ENCODE peak calls at places on chromosomes 11 and 22, in ten cellular contexts. One of them, this sample, is unnamed. For H3K9me3 and H3K27me3, the result is how much of the 10 kb centered on the place peaks cover.

GRCh38 chr11:111912535-111912934 is at the start of gene HSPB2:
- DNase-seq in HCT116: no peak
- DNase-seq in GM23248: peak
- DNase-seq in tibial artery: peak
- DNase-seq in AG04450: no peak
- DNase-seq in mammary epithelial cell: no peak
- DNase-seq in heart left ventricle: peak
- DNase-seq in neuronal stem cell: no peak
- DNase-seq in CD8-positive, alpha-beta memory T cell: no peak
- DNase-seq in naive thymus-derived CD4-positive, alpha-beta T cell: no peak
- DNase-seq in this sample: no peak

GRCh38 chr11:10390375-10390774 is 64.7 kb upstream of the AMPD3 start:
- DNase-seq in CD8-positive, alpha-beta memory T cell: no peak
- DNase-seq in mammary epithelial cell: no peak
- DNase-seq in naive thymus-derived CD4-positive, alpha-beta T cell: no peak
- DNase-seq in AG04450: no peak
- DNase-seq in tibial artery: no peak
- DNase-seq in HCT116: no peak
- DNase-seq in heart left ventricle: no peak
- DNase-seq in GM23248: peak
- DNase-seq in neuronal stem cell: no peak
- DNase-seq in this sample: no peak

GRCh38 chr11:112989198-112989597 is 28.0 kb downstream of the NCAM1 start:
- DNase-seq in AG04450: no peak
- DNase-seq in HCT116: no peak
- DNase-seq in CD8-positive, alpha-beta memory T cell: no peak
- DNase-seq in mammary epithelial cell: no peak
- DNase-seq in GM23248: no peak
- DNase-seq in neuronal stem cell: no peak
- DNase-seq in naive thymus-derived CD4-positive, alpha-beta T cell: no peak
- DNase-seq in heart left ventricle: no peak
- DNase-seq in tibial artery: no peak
- DNase-seq in this sample: no peak

GRCh38 chr11:38131535-38131934 is 1533.5 kb upstream of the RAG2 start:
- DNase-seq in neuronal stem cell: no peak
- DNase-seq in tibial artery: no peak
- DNase-seq in naive thymus-derived CD4-positive, alpha-beta T cell: no peak
- DNase-seq in HCT116: no peak
- DNase-seq in CD8-positive, alpha-beta memory T cell: no peak
- DNase-seq in GM23248: no peak
- DNase-seq in heart left ventricle: no peak
- DNase-seq in mammary epithelial cell: no peak
- DNase-seq in AG04450: no peak
- DNase-seq in this sample: no peak

GRCh38 chr11:85768473-85769146 is 42.3 kb downstream of the SYTL2 start:
- DNase-seq in CD8-positive, alpha-beta memory T cell: no peak
- DNase-seq in neuronal stem cell: no peak
- DNase-seq in naive thymus-derived CD4-positive, alpha-beta T cell: no peak
- DNase-seq in AG04450: no peak
- DNase-seq in HCT116: no peak
- DNase-seq in GM23248: no peak
- DNase-seq in tibial artery: no peak
- DNase-seq in mammary epithelial cell: no peak
- DNase-seq in heart left ventricle: no peak
- DNase-seq in this sample: no peak

GRCh38 chr11:113465786-113466185 is 9.4 kb downstream of the DRD2 start:
- DNase-seq in naive thymus-derived CD4-positive, alpha-beta T cell: no peak
- DNase-seq in GM23248: no peak
- DNase-seq in HCT116: no peak
- DNase-seq in CD8-positive, alpha-beta memory T cell: no peak
- DNase-seq in mammary epithelial cell: peak
- DNase-seq in neuronal stem cell: no peak
- DNase-seq in tibial artery: no peak
- DNase-seq in heart left ventricle: no peak
- DNase-seq in AG04450: no peak
- DNase-seq in this sample: no peak

GRCh38 chr11:81203876-81204275 is 1529.8 kb downstream of the FAM181B start:
- DNase-seq in naive thymus-derived CD4-positive, alpha-beta T cell: no peak
- DNase-seq in HCT116: no peak
- DNase-seq in tibial artery: no peak
- DNase-seq in CD8-positive, alpha-beta memory T cell: no peak
- DNase-seq in mammary epithelial cell: no peak
- DNase-seq in heart left ventricle: no peak
- DNase-seq in neuronal stem cell: no peak
- DNase-seq in GM23248: no peak
- DNase-seq in AG04450: no peak
- DNase-seq in this sample: no peak

GRCh38 chr11:1481483-1481825 is 5.1 kb downstream of the MOB2 start:
- DNase-seq in heart left ventricle: no peak
- DNase-seq in CD8-positive, alpha-beta memory T cell: no peak
- DNase-seq in neuronal stem cell: no peak
- DNase-seq in tibial artery: peak
- DNase-seq in AG04450: no peak
- DNase-seq in mammary epithelial cell: no peak
- DNase-seq in HCT116: no peak
- DNase-seq in naive thymus-derived CD4-positive, alpha-beta T cell: no peak
- DNase-seq in GM23248: no peak
- DNase-seq in this sample: no peak

GRCh38 chr11:45655831-45656230 is 9.6 kb downstream of the CHST1 start:
- DNase-seq in GM23248: no peak
- DNase-seq in naive thymus-derived CD4-positive, alpha-beta T cell: no peak
- DNase-seq in CD8-positive, alpha-beta memory T cell: no peak
- DNase-seq in neuronal stem cell: no peak
- DNase-seq in tibial artery: no peak
- DNase-seq in heart left ventricle: no peak
- DNase-seq in AG04450: no peak
- DNase-seq in mammary epithelial cell: no peak
- DNase-seq in HCT116: no peak
- DNase-seq in this sample: no peak

GRCh38 chr11:42043312-42043711 is 583.9 kb upstream of the LRRC4C start:
- DNase-seq in heart left ventricle: no peak
- DNase-seq in HCT116: no peak
- DNase-seq in GM23248: no peak
- DNase-seq in mammary epithelial cell: peak
- DNase-seq in CD8-positive, alpha-beta memory T cell: no peak
- DNase-seq in naive thymus-derived CD4-positive, alpha-beta T cell: no peak
- DNase-seq in tibial artery: no peak
- DNase-seq in neuronal stem cell: no peak
- DNase-seq in AG04450: no peak
- DNase-seq in this sample: no peak

GRCh38 chr22:32444068-32444467 is 20.2 kb downstream of the BPIFC start:
- DNase-seq in naive thymus-derived CD4-positive, alpha-beta T cell: no peak
- DNase-seq in HCT116: peak
- DNase-seq in tibial artery: no peak
- DNase-seq in CD8-positive, alpha-beta memory T cell: no peak
- DNase-seq in AG04450: no peak
- DNase-seq in neuronal stem cell: peak
- DNase-seq in mammary epithelial cell: peak
- DNase-seq in heart left ventricle: no peak
- DNase-seq in GM23248: no peak
- DNase-seq in this sample: no peak

GRCh38 chr11:81596709-81597108 is 1137.0 kb downstream of the FAM181B start:
- DNase-seq in GM23248: no peak
- DNase-seq in mammary epithelial cell: no peak
- DNase-seq in HCT116: no peak
- DNase-seq in CD8-positive, alpha-beta memory T cell: no peak
- DNase-seq in tibial artery: no peak
- DNase-seq in neuronal stem cell: no peak
- DNase-seq in heart left ventricle: no peak
- DNase-seq in AG04450: no peak
- DNase-seq in naive thymus-derived CD4-positive, alpha-beta T cell: no peak
- DNase-seq in this sample: no peak

DNA sequence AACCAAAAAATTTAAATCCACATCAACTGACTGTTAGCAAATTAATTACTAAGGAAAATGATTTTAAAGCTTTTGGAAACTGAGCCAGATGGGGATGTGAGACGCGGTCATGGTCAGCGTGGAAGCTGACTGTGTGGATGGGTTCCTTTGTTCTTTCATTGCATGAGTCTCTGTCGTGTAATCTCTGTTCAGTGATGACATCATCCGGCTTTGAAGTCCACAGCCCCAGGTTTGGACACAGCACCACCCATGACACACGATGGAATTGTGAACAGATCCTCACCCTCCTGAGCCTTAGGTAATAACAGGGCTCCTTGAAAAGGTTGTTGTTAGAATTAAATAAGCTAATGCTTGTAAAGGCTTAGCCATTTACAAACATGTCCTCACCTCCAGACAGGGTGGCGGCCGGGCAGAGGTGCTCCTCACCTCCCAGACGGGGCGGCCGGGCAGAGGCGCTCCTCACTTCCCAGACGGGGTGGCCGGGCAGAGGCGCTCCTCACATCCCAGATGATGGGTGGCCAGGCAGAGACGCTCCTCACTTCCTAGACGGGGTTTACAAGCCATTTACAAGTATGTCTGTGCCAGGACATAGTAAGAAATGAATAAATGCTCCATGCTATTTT is 677.3 kb downstream of the TBC1D22A start:
- DNase-seq in neuronal stem cell: no peak
- DNase-seq in HCT116: no peak
- DNase-seq in naive thymus-derived CD4-positive, alpha-beta T cell: no peak
- DNase-seq in AG04450: no peak
- DNase-seq in mammary epithelial cell: no peak
- DNase-seq in CD8-positive, alpha-beta memory T cell: no peak
- DNase-seq in heart left ventricle: no peak
- DNase-seq in tibial artery: no peak
- DNase-seq in GM23248: no peak
- DNase-seq in this sample: no peak
- H3K9me3 ChIP-seq in neuronal stem cell: half or more
- H3K9me3 ChIP-seq in HCT116: under half
- H3K9me3 ChIP-seq in naive thymus-derived CD4-positive, alpha-beta T cell: under half
- H3K9me3 ChIP-seq in AG04450: under half
- H3K9me3 ChIP-seq in mammary epithelial cell: under half
- H3K9me3 ChIP-seq in CD8-positive, alpha-beta memory T cell: under half
- H3K9me3 ChIP-seq in heart left ventricle: under half
- H3K9me3 ChIP-seq in tibial artery: under half
- H3K9me3 ChIP-seq in GM23248: under half
- H3K9me3 ChIP-seq in this sample: under half

GRCh38 chr11:75677275-75677674 is 8.4 kb upstream of the MAP6 start:
- DNase-seq in neuronal stem cell: no peak
- DNase-seq in GM23248: no peak
- DNase-seq in CD8-positive, alpha-beta memory T cell: no peak
- DNase-seq in AG04450: no peak
- DNase-seq in heart left ventricle: no peak
- DNase-seq in HCT116: no peak
- DNase-seq in tibial artery: no peak
- DNase-seq in naive thymus-derived CD4-positive, alpha-beta T cell: no peak
- DNase-seq in mammary epithelial cell: no peak
- DNase-seq in this sample: no peak

GRCh38 chr11:75678620-75679259 is 9.9 kb upstream of the MAP6 start:
- DNase-seq in naive thymus-derived CD4-positive, alpha-beta T cell: no peak
- DNase-seq in CD8-positive, alpha-beta memory T cell: no peak
- DNase-seq in HCT116: no peak
- DNase-seq in tibial artery: no peak
- DNase-seq in GM23248: no peak
- DNase-seq in heart left ventricle: no peak
- DNase-seq in AG04450: no peak
- DNase-seq in neuronal stem cell: no peak
- DNase-seq in mammary epithelial cell: no peak
- DNase-seq in this sample: no peak

GRCh38 chr11:75673977-75674582 is 5.2 kb upstream of the MAP6 start:
- DNase-seq in CD8-positive, alpha-beta memory T cell: no peak
- DNase-seq in tibial artery: no peak
- DNase-seq in mammary epithelial cell: peak
- DNase-seq in neuronal stem cell: no peak
- DNase-seq in GM23248: peak
- DNase-seq in naive thymus-derived CD4-positive, alpha-beta T cell: no peak
- DNase-seq in AG04450: no peak
- DNase-seq in heart left ventricle: no peak
- DNase-seq in HCT116: peak
- DNase-seq in this sample: no peak

DNA sequence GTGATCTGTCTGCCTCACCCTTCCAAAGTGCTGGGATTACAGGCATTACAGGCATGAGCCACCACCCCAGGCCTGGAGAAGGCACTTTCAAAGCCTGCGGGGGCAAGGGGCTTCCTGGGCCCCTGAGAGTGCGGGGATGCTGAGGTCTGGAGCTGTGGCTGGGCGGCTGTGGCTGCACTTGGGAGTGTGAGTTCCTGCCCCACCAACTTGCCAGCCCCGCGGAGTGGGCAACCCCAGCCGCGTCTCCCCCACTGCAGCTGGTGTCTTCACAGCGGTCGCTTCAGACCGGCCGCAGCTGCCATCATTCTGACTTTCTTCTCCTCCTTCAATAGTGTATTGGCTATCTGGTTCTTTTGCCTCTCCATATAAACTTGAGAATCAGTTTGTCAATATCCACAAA is 10.7 kb upstream of the MAP6 start:
- DNase-seq in CD8-positive, alpha-beta memory T cell: no peak
- DNase-seq in heart left ventricle: no peak
- DNase-seq in HCT116: no peak
- DNase-seq in GM23248: no peak
- DNase-seq in neuronal stem cell: no peak
- DNase-seq in naive thymus-derived CD4-positive, alpha-beta T cell: no peak
- DNase-seq in mammary epithelial cell: no peak
- DNase-seq in tibial artery: no peak
- DNase-seq in AG04450: no peak
- DNase-seq in this sample: no peak
- H3K27me3 ChIP-seq in CD8-positive, alpha-beta memory T cell: under half
- H3K27me3 ChIP-seq in heart left ventricle: under half
- H3K27me3 ChIP-seq in HCT116: under half
- H3K27me3 ChIP-seq in GM23248: under half
- H3K27me3 ChIP-seq in neuronal stem cell: under half
- H3K27me3 ChIP-seq in naive thymus-derived CD4-positive, alpha-beta T cell: under half
- H3K27me3 ChIP-seq in mammary epithelial cell: under half
- H3K27me3 ChIP-seq in tibial artery: under half
- H3K27me3 ChIP-seq in AG04450: under half
- H3K27me3 ChIP-seq in this sample: under half

DNA sequence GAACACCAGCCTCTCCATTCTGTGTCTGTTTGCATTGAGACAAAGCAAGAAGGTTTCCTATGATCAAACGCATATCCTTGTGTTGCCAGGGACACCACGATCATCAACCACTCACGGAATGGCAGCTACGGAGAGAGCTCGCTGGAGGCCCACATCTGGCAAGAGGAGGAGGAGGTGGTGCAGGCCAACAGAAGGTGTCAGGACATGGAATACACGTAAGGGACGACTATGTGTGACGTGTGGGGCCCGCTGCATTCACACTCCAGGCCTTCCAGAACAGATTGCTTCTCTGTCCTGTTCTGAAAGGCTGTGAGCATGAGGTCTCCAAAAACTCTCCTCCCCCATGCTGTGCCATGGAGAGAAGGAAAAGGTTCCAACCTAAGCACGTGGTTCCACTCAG is 96.5 kb downstream of the AMOTL1 start:
- DNase-seq in AG04450: no peak
- DNase-seq in heart left ventricle: no peak
- DNase-seq in naive thymus-derived CD4-positive, alpha-beta T cell: no peak
- DNase-seq in HCT116: no peak
- DNase-seq in neuronal stem cell: no peak
- DNase-seq in CD8-positive, alpha-beta memory T cell: no peak
- DNase-seq in tibial artery: no peak
- DNase-seq in GM23248: no peak
- DNase-seq in mammary epithelial cell: no peak
- DNase-seq in this sample: no peak
- H3K27ac ChIP-seq in AG04450: peak
- H3K27ac ChIP-seq in heart left ventricle: no peak
- H3K27ac ChIP-seq in naive thymus-derived CD4-positive, alpha-beta T cell: no peak
- H3K27ac ChIP-seq in HCT116: no peak
- H3K27ac ChIP-seq in neuronal stem cell: no peak
- H3K27ac ChIP-seq in CD8-positive, alpha-beta memory T cell: no peak
- H3K27ac ChIP-seq in tibial artery: no peak
- H3K27ac ChIP-seq in GM23248: peak
- H3K27ac ChIP-seq in mammary epithelial cell: no peak
- H3K27ac ChIP-seq in this sample: no peak

GRCh38 chr22:37205046-37205445 is 7.2 kb downstream of the SSTR3 start:
- DNase-seq in neuronal stem cell: no peak
- DNase-seq in mammary epithelial cell: no peak
- DNase-seq in tibial artery: no peak
- DNase-seq in HCT116: no peak
- DNase-seq in CD8-positive, alpha-beta memory T cell: no peak
- DNase-seq in AG04450: no peak
- DNase-seq in heart left ventricle: no peak
- DNase-seq in naive thymus-derived CD4-positive, alpha-beta T cell: no peak
- DNase-seq in GM23248: no peak
- DNase-seq in this sample: no peak
- H3K9me3 ChIP-seq in neuronal stem cell: under half
- H3K9me3 ChIP-seq in mammary epithelial cell: under half
- H3K9me3 ChIP-seq in tibial artery: under half
- H3K9me3 ChIP-seq in HCT116: under half
- H3K9me3 ChIP-seq in CD8-positive, alpha-beta memory T cell: under half
- H3K9me3 ChIP-seq in AG04450: under half
- H3K9me3 ChIP-seq in heart left ventricle: under half
- H3K9me3 ChIP-seq in naive thymus-derived CD4-positive, alpha-beta T cell: under half
- H3K9me3 ChIP-seq in GM23248: under half
- H3K9me3 ChIP-seq in this sample: under half